ENCODE peak calls at places on chromosome 9, in four cellular contexts. M is HepG2, G is WTC11, I is K562. F is an unnamed sample.

GRCh38 chr9:115211413-115212204 is 93.7 kb upstream of the TNC start:
- DNase-seq in G (no peak), M (no peak), I (no peak), F (no peak)

GRCh38 chr9:136122425-136123383 is 4.0 kb upstream of the TMEM250 start:
- DNase-seq in M (peak; percentile 32), G (peak; percentile 84), I (peak; percentile 83), F (peak; percentile 69)

GRCh38 chr9:114604974-114605373 is 6.1 kb upstream of the TMEM268 start:
- DNase-seq in M (no peak), G (no peak), I (no peak), F (no peak)

GRCh38 chr9:90308746-90309145 is 333.9 kb downstream of the DIRAS2 start:
- DNase-seq in I (no peak), M (no peak), G (no peak), F (no peak)

GRCh38 chr9:133251773-133252172 is 23.2 kb downstream of the ABO start:
- DNase-seq in M (no peak), I (no peak), G (no peak), F (no peak)

GRCh38 chr9:110255417-110256141 is 728 bp downstream of the TXN start:
- DNase-seq in G (peak; percentile 29), M (peak; percentile 29), I (peak; percentile 51), F (peak; percentile 44)

GRCh38 chr9:36870960-36871359 is 163.1 kb downstream of the PAX5 start:
- DNase-seq in M (no peak), I (no peak), G (no peak), F (no peak)

GRCh38 chr9:131503626-131504465 is 1.1 kb downstream of the POMT1 start:
- DNase-seq in G (peak; percentile 29), I (peak; percentile 54), M (peak; percentile 32), F (peak; percentile 38)

GRCh38 chr9:36995927-36996471 is 38.1 kb downstream of the PAX5 start:
- DNase-seq in M (peak; percentile 45), I (peak; percentile 63), G (peak; percentile 88), F (peak; percentile 79)

GRCh38 chr9:93028448-93029006 is 30.0 kb upstream of the SUSD3 start:
- DNase-seq in M (no peak), I (no peak), G (no peak), F (no peak)

GRCh38 chr9:136754059-136754572 is 3.9 kb downstream of the LCN8 start:
- DNase-seq in M (no peak), G (no peak), I (no peak), F (no peak)

GRCh38 chr9:84511651-84512050 is 157.9 kb upstream of the NTRK2 start:
- DNase-seq in M (no peak), G (no peak), I (no peak), F (no peak)

GRCh38 chr9:121681404-121681803 is 30.0 kb downstream of the DAB2IP start:
- DNase-seq in I (no peak), G (no peak), M (no peak), F (no peak)
- TF ChIP-seq ELF4 in I (no peak), G (no peak), M (no peak), F (no peak)

GRCh38 chr9:94865599-94866456 is 139.3 kb downstream of the AOPEP start:
- DNase-seq in G (no peak), I (no peak), M (no peak), F (no peak)

GRCh38 chr9:94867842-94868312 is 141.4 kb downstream of the AOPEP start:
- DNase-seq in I (no peak), M (no peak), G (no peak), F (no peak)

GRCh38 chr9:94866770-94867169 is 140.3 kb downstream of the AOPEP start:
- DNase-seq in G (no peak), I (no peak), M (no peak), F (no peak)

GRCh38 chr9:94868462-94868861 is 142.0 kb downstream of the AOPEP start:
- DNase-seq in I (no peak), G (no peak), M (no peak), F (no peak)

GRCh38 chr9:94867281-94867841 is 140.9 kb downstream of the AOPEP start:
- DNase-seq in I (peak; percentile 66), M (peak; percentile 89), G (no peak), F (peak; percentile 32)
- TF ChIP-seq ELF4 in I (no peak), M (no peak), G (no peak), F (no peak)

DNA sequence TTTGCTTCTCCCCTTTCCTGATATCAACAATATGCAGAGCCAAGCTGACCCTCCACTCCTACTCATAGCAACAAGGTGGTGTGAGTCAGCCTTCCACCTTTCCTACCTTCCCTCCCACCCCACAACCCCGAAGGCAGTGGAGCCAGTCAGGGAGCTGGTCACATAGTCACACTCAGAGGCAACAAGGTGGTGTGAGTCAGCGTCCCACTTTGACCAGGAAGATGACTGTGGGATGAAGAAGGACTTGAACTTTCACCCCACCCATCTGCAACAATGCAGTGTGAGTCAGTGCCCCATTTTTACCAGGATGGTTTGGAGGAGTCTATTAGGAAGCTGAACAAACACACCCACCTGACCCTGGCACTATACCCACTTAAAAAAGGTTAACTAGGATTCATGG is 30.1 kb upstream of the ZNF782 start:
- DNase-seq in M (peak; percentile 59), G (no peak), I (peak; percentile 38), F (no peak)
- TF ChIP-seq ELF4 in M (no peak), G (no peak), I (no peak), F (no peak)

GRCh38 chr9:121305269-121305994 is 37.5 kb downstream of the GSN start:
- DNase-seq in G (no peak), M (no peak), I (no peak), F (no peak)
- TF ChIP-seq ELF4 in G (no peak), M (no peak), I (no peak), F (no peak)

GRCh38 chr9:38008168-38009034 is 60.6 kb downstream of the SHB start:
- DNase-seq in M (peak; percentile 76), G (peak; percentile 34), I (peak; percentile 53), F (no peak)
- TF ChIP-seq ELF4 in M (no peak), G (no peak), I (no peak), F (no peak)

GRCh38 chr9:97846347-97846746 is 6.7 kb upstream of the FOXE1 start:
- DNase-seq in M (no peak), G (no peak), I (peak; percentile 4), F (no peak)
- TF ChIP-seq ELF4 in M (no peak), G (no peak), I (no peak), F (no peak)

DNA sequence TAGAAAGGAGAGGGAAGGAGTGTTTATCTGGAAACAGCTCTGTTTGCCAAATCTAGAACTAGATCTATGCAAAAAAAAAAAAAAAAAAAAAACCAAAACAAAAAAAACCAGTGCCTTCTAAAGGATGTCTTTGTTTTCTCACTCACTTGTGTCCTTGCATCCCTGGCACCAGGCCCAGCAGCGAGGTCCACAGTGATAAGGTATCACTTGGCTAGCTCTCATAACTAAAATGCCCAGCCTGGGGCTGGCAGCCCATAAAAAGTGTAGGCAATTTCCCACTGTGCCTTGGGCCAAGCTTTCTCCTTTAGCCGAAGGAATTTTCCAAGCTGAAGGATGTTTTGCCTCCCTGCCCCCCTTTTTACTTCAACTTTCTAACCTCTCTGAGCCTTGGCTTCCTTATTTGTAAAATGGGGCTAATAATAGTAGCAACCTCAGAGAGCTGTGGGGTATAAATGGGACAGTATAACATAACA is 20.8 kb downstream of the RGS3 start:
- DNase-seq in M (peak; percentile 51), G (no peak), I (no peak), F (no peak)
- TF ChIP-seq ELF4 in M (no peak), G (no peak), I (no peak), F (no peak)

GRCh38 chr9:86600291-86600690 is 246.1 kb upstream of the TUT7 start:
- DNase-seq in M (no peak), I (no peak), G (no peak), F (no peak)
- TF ChIP-seq ELF4 in M (no peak), I (no peak), G (no peak), F (no peak)